ENCODE peak calls at places on chromosome 1, in six cellular contexts. One of them, this sample, is unnamed.

GRCh38 chr1:42479621-42480020 is 16.5 kb downstream of the CCDC30 start:
- DNase-seq in hypothalamus: no peak
- DNase-seq in ACHN: peak
- DNase-seq in stimulated activated CD4-positive, alpha-beta T cell treated with anti-CD3 and anti-CD28 coated beads, Interleukin-1b, Interleukin-23, amount 100 ng/mL, for 48 hours: no peak
- DNase-seq in CD8-positive, alpha-beta memory T cell: no peak
- DNase-seq in mesothelial cell of epicardium: no peak
- DNase-seq in this sample: no peak

GRCh38 chr1:20219991-20220390 is 33.7 kb upstream of the PLA2G2C start:
- DNase-seq in ACHN: no peak
- DNase-seq in hypothalamus: no peak
- DNase-seq in stimulated activated CD4-positive, alpha-beta T cell treated with anti-CD3 and anti-CD28 coated beads, Interleukin-1b, Interleukin-23, amount 100 ng/mL, for 48 hours: no peak
- DNase-seq in mesothelial cell of epicardium: no peak
- DNase-seq in CD8-positive, alpha-beta memory T cell: no peak
- DNase-seq in this sample: no peak

GRCh38 chr1:101741910-101742309 is 254.8 kb downstream of the OLFM3 start:
- DNase-seq in ACHN: no peak
- DNase-seq in stimulated activated CD4-positive, alpha-beta T cell treated with anti-CD3 and anti-CD28 coated beads, Interleukin-1b, Interleukin-23, amount 100 ng/mL, for 48 hours: no peak
- DNase-seq in hypothalamus: no peak
- DNase-seq in mesothelial cell of epicardium: no peak
- DNase-seq in CD8-positive, alpha-beta memory T cell: no peak
- DNase-seq in this sample: no peak

GRCh38 chr1:186244825-186245224 is 130.2 kb downstream of the TPR start:
- DNase-seq in CD8-positive, alpha-beta memory T cell: no peak
- DNase-seq in mesothelial cell of epicardium: no peak
- DNase-seq in stimulated activated CD4-positive, alpha-beta T cell treated with anti-CD3 and anti-CD28 coated beads, Interleukin-1b, Interleukin-23, amount 100 ng/mL, for 48 hours: peak
- DNase-seq in hypothalamus: no peak
- DNase-seq in ACHN: no peak
- DNase-seq in this sample: no peak

GRCh38 chr1:211633523-211633843 is 41.9 kb downstream of the NEK2 start:
- DNase-seq in stimulated activated CD4-positive, alpha-beta T cell treated with anti-CD3 and anti-CD28 coated beads, Interleukin-1b, Interleukin-23, amount 100 ng/mL, for 48 hours: no peak
- DNase-seq in CD8-positive, alpha-beta memory T cell: no peak
- DNase-seq in ACHN: no peak
- DNase-seq in mesothelial cell of epicardium: no peak
- DNase-seq in hypothalamus: no peak
- DNase-seq in this sample: no peak

GRCh38 chr1:59242345-59242744 is 54.5 kb upstream of the FGGY start:
- DNase-seq in mesothelial cell of epicardium: no peak
- DNase-seq in hypothalamus: no peak
- DNase-seq in CD8-positive, alpha-beta memory T cell: no peak
- DNase-seq in ACHN: no peak
- DNase-seq in stimulated activated CD4-positive, alpha-beta T cell treated with anti-CD3 and anti-CD28 coated beads, Interleukin-1b, Interleukin-23, amount 100 ng/mL, for 48 hours: no peak
- DNase-seq in this sample: no peak

GRCh38 chr1:94792473-94792875 is 27.7 kb upstream of the SLC44A3 start:
- DNase-seq in hypothalamus: no peak
- DNase-seq in stimulated activated CD4-positive, alpha-beta T cell treated with anti-CD3 and anti-CD28 coated beads, Interleukin-1b, Interleukin-23, amount 100 ng/mL, for 48 hours: no peak
- DNase-seq in CD8-positive, alpha-beta memory T cell: no peak
- DNase-seq in mesothelial cell of epicardium: no peak
- DNase-seq in ACHN: peak
- DNase-seq in this sample: no peak

GRCh38 chr1:11229178-11229577 is 33.2 kb downstream of the MTOR start:
- DNase-seq in hypothalamus: no peak
- DNase-seq in ACHN: no peak
- DNase-seq in stimulated activated CD4-positive, alpha-beta T cell treated with anti-CD3 and anti-CD28 coated beads, Interleukin-1b, Interleukin-23, amount 100 ng/mL, for 48 hours: no peak
- DNase-seq in CD8-positive, alpha-beta memory T cell: no peak
- DNase-seq in mesothelial cell of epicardium: no peak
- DNase-seq in this sample: no peak

GRCh38 chr1:43872280-43872679 is 61.3 kb upstream of the ARTN start:
- DNase-seq in hypothalamus: no peak
- DNase-seq in stimulated activated CD4-positive, alpha-beta T cell treated with anti-CD3 and anti-CD28 coated beads, Interleukin-1b, Interleukin-23, amount 100 ng/mL, for 48 hours: no peak
- DNase-seq in CD8-positive, alpha-beta memory T cell: no peak
- DNase-seq in ACHN: no peak
- DNase-seq in mesothelial cell of epicardium: no peak
- DNase-seq in this sample: no peak

GRCh38 chr1:227747382-227747781 is 12.1 kb downstream of the SNAP47 start:
- DNase-seq in CD8-positive, alpha-beta memory T cell: no peak
- DNase-seq in ACHN: no peak
- DNase-seq in hypothalamus: no peak
- DNase-seq in stimulated activated CD4-positive, alpha-beta T cell treated with anti-CD3 and anti-CD28 coated beads, Interleukin-1b, Interleukin-23, amount 100 ng/mL, for 48 hours: no peak
- DNase-seq in mesothelial cell of epicardium: no peak
- DNase-seq in this sample: no peak

GRCh38 chr1:42957229-42957879 is 1.3 kb downstream of the SLC2A1 start:
- DNase-seq in ACHN: no peak
- DNase-seq in CD8-positive, alpha-beta memory T cell: no peak
- DNase-seq in hypothalamus: no peak
- DNase-seq in stimulated activated CD4-positive, alpha-beta T cell treated with anti-CD3 and anti-CD28 coated beads, Interleukin-1b, Interleukin-23, amount 100 ng/mL, for 48 hours: no peak
- DNase-seq in mesothelial cell of epicardium: no peak
- DNase-seq in this sample: peak

This sample was measured in activated naive CD4-positive, alpha-beta T cell treated with Interleukin-2 at 50 U/mL for 16 hours.